ENCODE peak calls at places on chromosomes 4 and X, in five cellular contexts. H, X, K, Y and B are unnamed samples.

GRCh38 chrX:104098151-104098808 is 14.0 kb upstream of the ZCCHC18 start:
- DNase-seq in H (no peak), X (no peak), K (peak), Y (peak), B (peak)

GRCh38 chr4:82268050-82268825 is 105.6 kb downstream of the HNRNPD start:
- DNase-seq in H (no peak), X (peak), K (peak), Y (peak), B (peak)

GRCh38 chrX:13770013-13770412 is 35.5 kb downstream of the OFD1 start:
- DNase-seq in H (no peak), X (no peak), K (no peak), Y (no peak), B (no peak)

GRCh38 chrX:137362583-137362982 is 203.3 kb upstream of the ZIC3 start:
- DNase-seq in H (no peak), X (no peak), K (peak), Y (no peak), B (no peak)

GRCh38 chr4:79877511-79877910 is 195.5 kb downstream of the ANTXR2 start:
- DNase-seq in H (no peak), X (no peak), K (no peak), Y (no peak), B (no peak)

GRCh38 chr4:155999743-156000142 is 46.1 kb upstream of the CTSO start:
- DNase-seq in H (no peak), X (no peak), K (no peak), Y (no peak), B (no peak)

GRCh38 chr4:36511785-36512184 is 230.4 kb downstream of the DTHD1 start:
- DNase-seq in H (no peak), X (no peak), K (no peak), Y (no peak), B (no peak)

GRCh38 chrX:49192722-49193328 is 6.7 kb upstream of the PRICKLE3 start:
- DNase-seq in H (no peak), X (no peak), K (no peak), Y (no peak), B (no peak)

GRCh38 chrX:42195506-42195905 is 272.2 kb upstream of the CASK start:
- DNase-seq in H (no peak), X (no peak), K (no peak), Y (no peak), B (no peak)

GRCh38 chr4:184263461-184263860 is 45.8 kb upstream of the ENPP6 start:
- DNase-seq in H (no peak), X (no peak), K (no peak), Y (no peak), B (no peak)

GRCh38 chr4:55397024-55397520 is 1.3 kb downstream of the TMEM165 start:
- DNase-seq in H (no peak), X (no peak), K (no peak), Y (no peak), B (peak)

GRCh38 chr4:10664408-10664807 is 20.2 kb downstream of the CLNK start:
- DNase-seq in H (no peak), X (peak), K (no peak), Y (no peak), B (no peak)

GRCh38 chr4:67565284-67565683 is 6.8 kb downstream of the STAP1 start:
- DNase-seq in H (no peak), X (no peak), K (no peak), Y (no peak), B (no peak)

GRCh38 chr4:23366207-23366906 is 523.5 kb downstream of the PPARGC1A start:
- DNase-seq in H (no peak), X (no peak), K (no peak), Y (no peak), B (no peak)

GRCh38 chr4:126718161-126718560 is 914.6 kb upstream of the INTU start:
- DNase-seq in H (no peak), X (no peak), K (no peak), Y (no peak), B (no peak)

GRCh38 chr4:147683172-147683571 is 791 bp downstream of the PRMT9 start:
- DNase-seq in H (no peak), X (peak), K (peak), Y (no peak), B (no peak)

GRCh38 chr4:181677203-181677602 is 566.0 kb upstream of the TENM3 start:
- DNase-seq in H (no peak), X (no peak), K (no peak), Y (no peak), B (no peak)

GRCh38 chrX:137926090-137926489 is 360.2 kb downstream of the ZIC3 start:
- DNase-seq in H (no peak), X (no peak), K (no peak), Y (no peak), B (no peak)

GRCh38 chr4:111854494-111855087 is 290.7 kb upstream of the FAM241A start:
- DNase-seq in H (no peak), X (no peak), K (peak), Y (no peak), B (peak)

GRCh38 chrX:93120805-93121204 is 552.6 kb downstream of the NAP1L3 start:
- DNase-seq in H (no peak), X (no peak), K (no peak), Y (no peak), B (no peak)

GRCh38 chr4:152540293-152540674 is 4.4 kb upstream of the FBXW7 start:
- DNase-seq in H (no peak), X (no peak), K (peak), Y (no peak), B (no peak)

GRCh38 chr4:165151734-165152133 is 39.1 kb upstream of the TMEM192 start:
- DNase-seq in H (no peak), X (no peak), K (no peak), Y (peak), B (no peak)

GRCh38 chr4:82123934-82124333 is 249.9 kb downstream of the HNRNPD start:
- DNase-seq in H (no peak), X (no peak), K (no peak), Y (no peak), B (no peak)

DNA sequence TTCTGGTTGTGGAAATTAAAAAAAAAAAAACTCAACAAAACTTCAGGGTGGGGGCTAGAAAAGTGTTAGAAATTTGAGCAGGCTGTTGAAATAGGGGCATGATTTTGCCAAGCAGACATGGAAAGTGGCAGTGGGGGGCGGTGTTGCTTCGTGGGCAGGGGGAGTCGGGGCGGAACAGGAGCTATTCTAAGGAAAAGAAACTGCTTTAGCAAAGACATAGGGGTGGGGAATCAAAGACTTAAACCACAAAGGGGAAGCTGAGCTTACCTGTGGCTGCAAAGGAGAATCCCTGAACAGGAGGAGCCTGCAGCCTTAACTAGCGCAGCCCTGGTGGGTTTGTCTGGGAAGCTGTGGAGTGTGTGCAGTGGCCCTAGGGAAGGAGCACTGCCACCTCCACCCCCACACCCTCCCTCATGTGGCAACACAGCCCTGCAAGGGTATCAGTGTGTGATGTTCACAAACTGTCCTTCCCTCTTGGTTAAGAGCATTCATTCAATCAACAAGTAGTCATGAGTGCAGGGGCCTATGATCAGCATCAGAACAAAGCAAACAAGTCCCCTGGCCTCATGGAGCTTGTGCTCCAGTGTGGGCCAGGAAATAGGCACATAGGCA is 20.5 kb downstream of the SEL1L3 start:
- DNase-seq in H (no peak), X (no peak), K (no peak), Y (no peak), B (no peak)
- H3K4me3 ChIP-seq in H (no peak), X (no peak), K (no peak), Y (no peak), B (no peak)

DNA sequence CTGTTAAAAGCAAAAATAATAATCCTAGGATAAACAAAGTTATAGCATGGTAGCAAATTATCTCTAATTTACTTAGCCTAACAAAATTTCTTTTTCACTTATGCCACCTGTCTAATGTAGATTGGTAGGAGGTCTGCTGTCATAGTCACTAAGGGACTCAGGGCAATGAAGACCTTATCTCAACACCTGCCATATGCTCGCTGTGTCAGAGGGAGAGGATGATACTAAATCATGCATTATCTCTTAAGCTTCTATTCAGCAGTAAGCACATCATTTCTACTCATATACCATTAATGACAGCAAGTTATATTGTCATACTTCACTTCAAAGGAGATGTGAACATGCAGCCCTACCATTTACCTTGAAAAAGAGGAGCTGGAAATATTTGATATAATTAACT is 44.1 kb downstream of the AFM start:
- DNase-seq in H (no peak), X (no peak), K (no peak), Y (no peak), B (no peak)
- H3K27ac ChIP-seq in H (no peak), X (no peak), K (no peak), Y (no peak), B (no peak)

GRCh38 chr4:76209876-76210275 is 3.7 kb downstream of the SCARB2 start:
- DNase-seq in H (no peak), X (no peak), K (no peak), Y (no peak), B (no peak)

GRCh38 chr4:76212301-76212700 is 1.3 kb downstream of the SCARB2 start:
- DNase-seq in H (no peak), X (no peak), K (no peak), Y (no peak), B (peak)

GRCh38 chr4:76208005-76208765 is 5.4 kb downstream of the SCARB2 start:
- DNase-seq in H (peak), X (peak), K (peak), Y (peak), B (peak)

GRCh38 chr4:76211769-76212168 is 1.9 kb downstream of the SCARB2 start:
- DNase-seq in H (no peak), X (no peak), K (no peak), Y (no peak), B (no peak)

GRCh38 chr4:76210502-76210901 is 3.1 kb downstream of the SCARB2 start:
- DNase-seq in H (no peak), X (no peak), K (no peak), Y (no peak), B (no peak)
- H3K4me3 ChIP-seq in H (no peak), X (peak), K (no peak), Y (no peak), B (no peak)

GRCh38 chr4:2482693-2483092 is 13.8 kb downstream of the RNF4 start:
- DNase-seq in H (peak), X (no peak), K (peak), Y (no peak), B (no peak)
- H3K27ac ChIP-seq in H (peak), X (peak), K (peak), Y (peak), B (no peak)

DNA sequence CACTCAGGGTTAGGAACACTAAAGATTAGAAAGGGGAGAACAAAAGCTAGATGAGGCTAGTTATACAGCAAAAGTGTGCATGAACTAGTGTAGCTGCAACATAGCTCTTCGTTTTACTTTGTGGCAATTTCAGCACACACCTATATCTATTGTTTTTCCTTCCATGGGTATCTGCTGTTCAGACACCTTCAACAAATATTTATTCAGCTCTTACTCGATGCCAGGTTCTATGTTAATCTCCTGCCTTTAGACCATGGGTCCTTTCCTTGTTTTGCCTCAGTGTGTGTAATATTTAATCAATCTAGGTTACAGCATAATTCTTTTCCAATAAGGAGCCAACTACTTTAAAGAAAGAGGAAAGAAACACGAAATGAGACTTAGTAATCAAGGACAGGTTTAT is 10.4 kb upstream of the FAM9A start:
- DNase-seq in H (no peak), X (no peak), K (no peak), Y (no peak), B (no peak)
- H3K4me3 ChIP-seq in H (no peak), X (no peak), K (no peak), Y (no peak), B (no peak)

GRCh38 chr4:100022792-100023222 is 72.7 kb upstream of the H2AZ1 start:
- DNase-seq in H (no peak), X (no peak), K (no peak), Y (no peak), B (no peak)
- H3K27ac ChIP-seq in H (no peak), X (no peak), K (no peak), Y (no peak), B (no peak)

GRCh38 chrX:53678667-53679066 is 7.9 kb downstream of the HUWE1 start:
- DNase-seq in H (no peak), X (no peak), K (no peak), Y (no peak), B (no peak)

GRCh38 chrX:53684415-53685192 is 1.9 kb downstream of the HUWE1 start:
- DNase-seq in H (peak), X (no peak), K (no peak), Y (no peak), B (no peak)

GRCh38 chrX:53682885-53683555 is 3.5 kb downstream of the HUWE1 start:
- DNase-seq in H (no peak), X (peak), K (peak), Y (no peak), B (peak)

GRCh38 chrX:53683556-53684414 is 2.7 kb downstream of the HUWE1 start:
- DNase-seq in H (peak), X (peak), K (peak), Y (peak), B (peak)

GRCh38 chrX:53681661-53682060 is 4.9 kb downstream of the HUWE1 start:
- DNase-seq in H (no peak), X (no peak), K (no peak), Y (no peak), B (no peak)
- H3K4me3 ChIP-seq in H (no peak), X (no peak), K (no peak), Y (no peak), B (no peak)

GRCh38 chr4:30835044-30835443 is 114.9 kb downstream of the PCDH7 start:
- DNase-seq in H (no peak), X (no peak), K (no peak), Y (no peak), B (no peak)

GRCh38 chr4:30836231-30836630 is 116.1 kb downstream of the PCDH7 start:
- DNase-seq in H (no peak), X (no peak), K (no peak), Y (no peak), B (no peak)

GRCh38 chr4:30838346-30838745 is 118.2 kb downstream of the PCDH7 start:
- DNase-seq in H (no peak), X (no peak), K (no peak), Y (no peak), B (no peak)

GRCh38 chr4:30839583-30840520 is 119.7 kb downstream of the PCDH7 start:
- DNase-seq in H (no peak), X (no peak), K (no peak), Y (no peak), B (no peak)

DNA sequence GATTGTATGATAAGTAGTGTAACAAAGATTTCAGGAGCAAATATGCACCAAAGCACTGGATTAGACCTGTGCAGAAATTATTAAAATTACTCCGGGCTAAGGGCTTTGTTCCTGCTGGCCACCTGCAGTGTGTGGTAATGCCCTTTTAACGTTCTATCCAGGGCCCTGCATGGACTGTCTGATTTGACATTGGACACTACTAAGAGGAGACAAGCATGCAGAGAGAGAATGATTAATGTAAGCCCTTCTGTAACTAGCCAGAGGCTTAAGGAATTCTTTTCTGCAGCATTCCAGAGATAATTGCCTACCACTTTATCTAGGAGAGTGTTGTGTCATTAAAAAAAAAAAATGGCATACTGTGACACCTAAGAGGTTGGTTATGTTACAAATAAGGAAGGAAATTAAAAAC is 117.0 kb downstream of the PCDH7 start:
- DNase-seq in H (no peak), X (no peak), K (no peak), Y (no peak), B (no peak)
- H3K27ac ChIP-seq in H (no peak), X (no peak), K (no peak), Y (no peak), B (no peak)